ENCODE peak calls at places on chromosomes 1 and 21, in five cellular contexts. One of them, this sample, is unnamed.

GRCh38 chr1:93605812-93606512 is 75.7 kb downstream of the BCAR3 start:
- DNase-seq in NT2/D1: no peak
- DNase-seq in HepG2: no peak
- DNase-seq in GM12878: no peak
- DNase-seq in H1: no peak
- DNase-seq in this sample: no peak

GRCh38 chr1:164689672-164690655 is 131.0 kb downstream of the PBX1 start:
- DNase-seq in NT2/D1: no peak
- DNase-seq in HepG2: no peak
- DNase-seq in GM12878: no peak
- DNase-seq in H1: no peak
- DNase-seq in this sample: no peak

GRCh38 chr1:154420172-154420571 is 15.0 kb downstream of the IL6R start:
- DNase-seq in NT2/D1: no peak
- DNase-seq in HepG2: peak; percentile 73
- DNase-seq in GM12878: no peak
- DNase-seq in H1: no peak
- DNase-seq in this sample: no peak

GRCh38 chr1:114749835-114750234 is 7.9 kb downstream of the CSDE1 start:
- DNase-seq in NT2/D1: no peak
- DNase-seq in HepG2: no peak
- DNase-seq in GM12878: no peak
- DNase-seq in H1: no peak
- DNase-seq in this sample: no peak

GRCh38 chr21:36852864-36853263 is 113.6 kb downstream of the HLCS start:
- DNase-seq in NT2/D1: no peak
- DNase-seq in HepG2: no peak
- DNase-seq in GM12878: no peak
- DNase-seq in H1: no peak
- DNase-seq in this sample: no peak

GRCh38 chr1:102772831-102773230 is 335.5 kb downstream of the COL11A1 start:
- DNase-seq in NT2/D1: peak; percentile 20
- DNase-seq in HepG2: no peak
- DNase-seq in GM12878: no peak
- DNase-seq in H1: no peak
- DNase-seq in this sample: peak; percentile 34

GRCh38 chr21:35252831-35253230 is 203.7 kb upstream of the RUNX1 start:
- DNase-seq in NT2/D1: no peak
- DNase-seq in HepG2: no peak
- DNase-seq in GM12878: no peak
- DNase-seq in H1: no peak
- DNase-seq in this sample: no peak

GRCh38 chr1:52955129-52955970 is 28.3 kb downstream of the SCP2 start:
- DNase-seq in NT2/D1: no peak
- DNase-seq in HepG2: peak; percentile 18
- DNase-seq in GM12878: no peak
- DNase-seq in H1: no peak
- DNase-seq in this sample: peak; percentile 32

GRCh38 chr1:61124691-61125090 is 42.3 kb downstream of the NFIA start:
- DNase-seq in NT2/D1: no peak
- DNase-seq in HepG2: no peak
- DNase-seq in GM12878: no peak
- DNase-seq in H1: no peak
- DNase-seq in this sample: no peak

GRCh38 chr1:197399691-197400521 is 131.9 kb downstream of the CRB1 start:
- DNase-seq in NT2/D1: peak; percentile 47
- DNase-seq in HepG2: peak; percentile 59
- DNase-seq in GM12878: peak; percentile 11
- DNase-seq in H1: no peak
- DNase-seq in this sample: peak; percentile 68

GRCh38 chr1:14296795-14297194 is 301.7 kb upstream of the KAZN start:
- DNase-seq in NT2/D1: no peak
- DNase-seq in HepG2: no peak
- DNase-seq in GM12878: no peak
- DNase-seq in H1: no peak
- DNase-seq in this sample: no peak

GRCh38 chr1:102732927-102733326 is 375.4 kb downstream of the COL11A1 start:
- DNase-seq in NT2/D1: no peak
- DNase-seq in HepG2: no peak
- DNase-seq in GM12878: no peak
- DNase-seq in H1: no peak
- DNase-seq in this sample: no peak

GRCh38 chr1:113530021-113530420 is 139.7 kb downstream of the MAGI3 start:
- DNase-seq in NT2/D1: no peak
- DNase-seq in HepG2: no peak
- DNase-seq in GM12878: no peak
- DNase-seq in H1: no peak
- DNase-seq in this sample: no peak

GRCh38 chr1:109111386-109112055 is 2.4 kb upstream of the ELAPOR1 start:
- DNase-seq in NT2/D1: no peak
- DNase-seq in HepG2: no peak
- DNase-seq in GM12878: no peak
- DNase-seq in H1: no peak
- DNase-seq in this sample: no peak

GRCh38 chr1:28296401-28297220 is 32.2 kb upstream of the MED18 start:
- DNase-seq in NT2/D1: peak; percentile 91
- DNase-seq in HepG2: peak; percentile 88
- DNase-seq in GM12878: no peak
- DNase-seq in H1: peak; percentile 46
- DNase-seq in this sample: peak; percentile 79

GRCh38 chr1:39732730-39733129 is 6.0 kb upstream of the PPIE start:
- DNase-seq in NT2/D1: no peak
- DNase-seq in HepG2: no peak
- DNase-seq in GM12878: no peak
- DNase-seq in H1: no peak
- DNase-seq in this sample: no peak

GRCh38 chr1:61446531-61446991 is 278.4 kb downstream of the TM2D1 start:
- DNase-seq in NT2/D1: no peak
- DNase-seq in HepG2: no peak
- DNase-seq in GM12878: no peak
- DNase-seq in H1: no peak
- DNase-seq in this sample: no peak

GRCh38 chr1:14976260-14976659 is 177.3 kb upstream of the TMEM51 start:
- DNase-seq in NT2/D1: no peak
- DNase-seq in HepG2: no peak
- DNase-seq in GM12878: no peak
- DNase-seq in H1: no peak
- DNase-seq in this sample: no peak

GRCh38 chr1:181906631-181907030 is 154.9 kb downstream of the ZNF648 start:
- DNase-seq in NT2/D1: no peak
- DNase-seq in HepG2: no peak
- DNase-seq in GM12878: no peak
- DNase-seq in H1: no peak
- DNase-seq in this sample: no peak

GRCh38 chr1:179007233-179007632 is 18.5 kb upstream of the FAM20B start:
- DNase-seq in NT2/D1: no peak
- DNase-seq in HepG2: peak; percentile 12
- DNase-seq in GM12878: no peak
- DNase-seq in H1: no peak
- DNase-seq in this sample: no peak

GRCh38 chr1:6523566-6523965 is 30.7 kb downstream of the NOL9 start:
- DNase-seq in NT2/D1: peak; percentile 40
- DNase-seq in HepG2: peak; percentile 65
- DNase-seq in GM12878: no peak
- DNase-seq in H1: peak; percentile 29
- DNase-seq in this sample: peak; percentile 68

GRCh38 chr1:161068306-161069200 is 1.1 kb downstream of the ARHGAP30 start:
- DNase-seq in NT2/D1: no peak
- DNase-seq in HepG2: no peak
- DNase-seq in GM12878: peak; percentile 86
- DNase-seq in H1: no peak
- DNase-seq in this sample: no peak

GRCh38 chr1:238558156-238558555 is 667.4 kb upstream of the ZP4 start:
- DNase-seq in NT2/D1: no peak
- DNase-seq in HepG2: no peak
- DNase-seq in GM12878: no peak
- DNase-seq in H1: no peak
- DNase-seq in this sample: no peak

GRCh38 chr1:221431068-221431651 is 310.7 kb downstream of the DUSP10 start:
- DNase-seq in NT2/D1: no peak
- DNase-seq in HepG2: no peak
- DNase-seq in GM12878: no peak
- DNase-seq in H1: no peak
- DNase-seq in this sample: no peak

GRCh38 chr1:169110691-169111447 is 4.4 kb downstream of the ATP1B1 start:
- DNase-seq in NT2/D1: no peak
- DNase-seq in HepG2: no peak
- DNase-seq in GM12878: no peak
- DNase-seq in H1: no peak
- DNase-seq in this sample: no peak

GRCh38 chr1:44812822-44813543 is 4.7 kb downstream of the BTBD19 start:
- DNase-seq in NT2/D1: no peak
- DNase-seq in HepG2: no peak
- DNase-seq in GM12878: no peak
- DNase-seq in H1: no peak
- DNase-seq in this sample: no peak

GRCh38 chr21:15112858-15113257 is 48.1 kb upstream of the NRIP1 start:
- DNase-seq in NT2/D1: no peak
- DNase-seq in HepG2: no peak
- DNase-seq in GM12878: no peak
- DNase-seq in H1: no peak
- DNase-seq in this sample: no peak

GRCh38 chr1:52925571-52926005 is 1.5 kb upstream of the SCP2 start:
- DNase-seq in NT2/D1: no peak
- DNase-seq in HepG2: peak; percentile 82
- DNase-seq in GM12878: no peak
- DNase-seq in H1: no peak
- DNase-seq in this sample: no peak

GRCh38 chr1:211829343-211830054 is 1.1 kb downstream of the LPGAT1 start:
- DNase-seq in NT2/D1: peak; percentile 44
- DNase-seq in HepG2: peak; percentile 82
- DNase-seq in GM12878: no peak
- DNase-seq in H1: no peak
- DNase-seq in this sample: peak; percentile 62

GRCh38 chr1:149916927-149917310 is 725 bp downstream of the SV2A start:
- DNase-seq in NT2/D1: no peak
- DNase-seq in HepG2: no peak
- DNase-seq in GM12878: no peak
- DNase-seq in H1: no peak
- DNase-seq in this sample: no peak

GRCh38 chr1:149914545-149914944 is 3.1 kb downstream of the SV2A start:
- DNase-seq in NT2/D1: no peak
- DNase-seq in HepG2: no peak
- DNase-seq in GM12878: no peak
- DNase-seq in H1: no peak
- DNase-seq in this sample: no peak

GRCh38 chr1:149915429-149916192 is 2.0 kb downstream of the SV2A start:
- DNase-seq in NT2/D1: no peak
- DNase-seq in HepG2: no peak
- DNase-seq in GM12878: no peak
- DNase-seq in H1: no peak
- DNase-seq in this sample: no peak

GRCh38 chr1:149916193-149916926 is 1.3 kb downstream of the SV2A start:
- DNase-seq in NT2/D1: no peak
- DNase-seq in HepG2: no peak
- DNase-seq in GM12878: no peak
- DNase-seq in H1: no peak
- DNase-seq in this sample: no peak

DNA sequence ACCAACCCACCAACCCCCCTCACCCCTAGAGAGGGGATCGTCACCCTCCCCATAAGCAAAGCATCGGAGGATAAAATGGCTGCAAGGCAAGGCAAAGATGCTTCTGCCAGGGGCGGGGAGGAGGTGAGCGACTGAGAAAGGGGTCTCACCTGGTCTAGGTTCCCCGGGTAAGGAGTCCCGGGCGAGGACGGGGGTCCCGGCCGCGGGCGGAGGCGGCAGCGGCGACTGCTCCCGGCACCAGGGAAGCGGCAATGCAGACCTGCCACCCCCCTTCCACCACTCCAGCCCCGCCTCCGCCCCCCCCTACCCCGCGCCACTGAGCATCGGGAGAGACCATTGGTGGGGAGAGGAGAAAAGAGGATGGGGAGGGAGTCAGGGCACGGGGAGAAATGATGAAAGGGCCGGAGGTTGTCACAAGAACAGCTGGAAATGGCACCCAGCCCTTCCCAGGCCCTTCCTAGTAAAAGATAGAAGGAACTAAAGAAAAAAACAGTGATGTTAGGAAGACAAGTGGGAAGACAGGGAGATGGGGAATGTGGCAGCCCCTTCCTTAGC is at the start of gene SV2A:
- DNase-seq in NT2/D1: peak; percentile 56
- DNase-seq in HepG2: peak; percentile 34
- DNase-seq in GM12878: no peak
- DNase-seq in H1: no peak
- DNase-seq in this sample: peak; percentile 68
- TF ChIP-seq SUZ12 in NT2/D1: no peak
- TF ChIP-seq SUZ12 in HepG2: no peak
- TF ChIP-seq SUZ12 in GM12878: no peak
- TF ChIP-seq SUZ12 in H1: no peak
- TF ChIP-seq SUZ12 in this sample: no peak

GRCh38 chr1:16628361-16629111 is 15.2 kb upstream of the NBPF1 start:
- DNase-seq in NT2/D1: no peak
- DNase-seq in HepG2: no peak
- DNase-seq in GM12878: no peak
- DNase-seq in H1: no peak
- DNase-seq in this sample: no peak
- TF ChIP-seq SUZ12 in NT2/D1: no peak
- TF ChIP-seq SUZ12 in HepG2: no peak
- TF ChIP-seq SUZ12 in GM12878: no peak
- TF ChIP-seq SUZ12 in H1: no peak
- TF ChIP-seq SUZ12 in this sample: no peak

GRCh38 chr21:41953831-41954653 is at the start of gene C2CD2:
- DNase-seq in NT2/D1: peak; percentile 60
- DNase-seq in HepG2: peak; percentile 55
- DNase-seq in GM12878: no peak
- DNase-seq in H1: no peak
- DNase-seq in this sample: no peak
- TF ChIP-seq SUZ12 in NT2/D1: peak; percentile 1
- TF ChIP-seq SUZ12 in HepG2: no peak
- TF ChIP-seq SUZ12 in GM12878: no peak
- TF ChIP-seq SUZ12 in H1: no peak
- TF ChIP-seq SUZ12 in this sample: no peak

DNA sequence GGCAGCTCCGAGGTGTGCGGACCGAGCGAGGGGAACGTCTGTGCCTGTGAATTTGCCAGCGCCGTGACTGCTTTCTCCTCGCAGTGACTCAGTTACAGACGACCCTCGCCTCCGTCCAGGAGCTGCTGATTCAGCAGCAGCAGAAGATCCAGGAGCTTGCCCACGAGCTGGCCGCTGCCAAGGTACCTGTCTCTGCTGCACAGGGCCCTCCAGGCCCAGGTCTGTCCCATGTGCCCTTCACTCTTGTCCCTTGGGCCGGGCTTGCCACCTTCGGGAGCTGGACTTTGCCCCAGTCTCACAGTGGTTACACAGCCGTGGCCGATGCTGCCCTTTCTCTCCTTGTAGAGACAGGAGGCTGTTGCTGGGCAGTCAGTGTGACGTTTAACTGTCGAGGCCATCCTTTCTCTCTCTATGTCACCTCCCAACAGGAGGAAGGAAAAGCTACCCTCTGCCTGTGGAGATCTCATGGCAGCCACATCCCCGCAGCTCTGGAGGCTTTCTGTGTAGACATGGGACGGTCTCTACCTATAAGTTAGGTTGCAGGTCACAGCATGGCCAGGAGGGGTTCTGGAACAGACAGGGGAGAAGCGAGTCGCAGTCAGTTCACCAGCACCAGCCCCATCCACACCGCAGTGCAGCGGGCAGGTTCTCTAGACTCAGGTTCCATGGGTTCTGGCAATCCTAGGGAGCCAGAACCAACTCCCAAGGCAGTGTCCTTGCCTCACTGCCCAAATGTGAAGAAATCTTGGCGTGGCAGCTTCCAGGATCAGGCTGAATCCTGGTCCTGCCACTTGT is 149.7 kb downstream of the PEX14 start:
- DNase-seq in NT2/D1: no peak
- DNase-seq in HepG2: no peak
- DNase-seq in GM12878: no peak
- DNase-seq in H1: no peak
- DNase-seq in this sample: no peak
- TF ChIP-seq SUZ12 in NT2/D1: no peak
- TF ChIP-seq SUZ12 in HepG2: no peak
- TF ChIP-seq SUZ12 in GM12878: no peak
- TF ChIP-seq SUZ12 in H1: no peak
- TF ChIP-seq SUZ12 in this sample: no peak